ENCODE peak calls at places on chromosomes 4 and X, in four cellular contexts. B, S, M and P are unnamed samples.

GRCh38 chrX:134929813-134930212 is 61.0 kb upstream of the SMIM10 start:
- DNase-seq in B (no peak), S (no peak), M (no peak), P (no peak)

GRCh38 chr4:44046491-44046890 is 402.1 kb downstream of the KCTD8 start:
- DNase-seq in B (no peak), S (no peak), M (no peak), P (no peak)

GRCh38 chr4:38500433-38500832 is 163.6 kb upstream of the KLF3 start:
- DNase-seq in B (no peak), S (no peak), M (no peak), P (no peak)

GRCh38 chr4:6688879-6689505 is 4.7 kb upstream of the S100P start:
- DNase-seq in B (no peak), S (peak; percentile 67), M (no peak), P (no peak)

GRCh38 chr4:101178731-101179130 is 168.6 kb downstream of the PPP3CA start:
- DNase-seq in B (no peak), S (no peak), M (no peak), P (no peak)

GRCh38 chr4:173025131-173025530 is 143.5 kb upstream of the GALNT7 start:
- DNase-seq in B (no peak), S (no peak), M (no peak), P (peak; percentile 31)

GRCh38 chr4:59664771-59665170 is 1535.4 kb upstream of the ADGRL3 start:
- DNase-seq in B (no peak), S (no peak), M (no peak), P (no peak)

GRCh38 chr4:84531689-84532088 is 32.6 kb upstream of the NKX6-1 start:
- DNase-seq in B (no peak), S (no peak), M (no peak), P (no peak)

GRCh38 chr4:6250235-6250983 is 19.2 kb upstream of the WFS1 start:
- DNase-seq in B (no peak), S (no peak), M (no peak), P (peak; percentile 5)

GRCh38 chrX:31551913-31552312 is 480.1 kb upstream of the FTHL17 start:
- DNase-seq in B (no peak), S (no peak), M (no peak), P (no peak)

GRCh38 chrX:111431007-111431406 is 19.0 kb upstream of the DCX start:
- DNase-seq in B (no peak), S (no peak), M (no peak), P (peak; percentile 15)

GRCh38 chr4:3936184-3936583 is 170.0 kb downstream of the ADRA2C start:
- DNase-seq in B (no peak), S (no peak), M (no peak), P (no peak)

GRCh38 chr4:122052714-122053113 is 99.4 kb upstream of the BLTP1 start:
- DNase-seq in B (peak; percentile 20), S (no peak), M (no peak), P (no peak)

GRCh38 chrX:68822641-68823410 is 6.0 kb upstream of the EFNB1 start:
- DNase-seq in B (peak; percentile 38), S (no peak), M (peak; percentile 40), P (no peak)

GRCh38 chrX:9627827-9628406 is 137.7 kb downstream of the GPR143 start:
- DNase-seq in B (no peak), S (no peak), M (no peak), P (no peak)

GRCh38 chrX:24173115-24173847 is 23.8 kb downstream of the ZFX start:
- DNase-seq in B (no peak), S (no peak), M (no peak), P (no peak)

GRCh38 chrX:108306086-108306485 is 132.1 kb downstream of the COL4A6 start:
- DNase-seq in B (no peak), S (no peak), M (no peak), P (no peak)

GRCh38 chr4:99852199-99852718 is 35.6 kb downstream of the DAPP1 start:
- DNase-seq in B (no peak), S (no peak), M (no peak), P (no peak)

GRCh38 chrX:56576721-56577120 is 13.3 kb downstream of the UBQLN2 start:
- DNase-seq in B (no peak), S (no peak), M (no peak), P (no peak)

GRCh38 chrX:34875204-34875603 is 67.4 kb upstream of the FAM47B start:
- DNase-seq in B (no peak), S (no peak), M (no peak), P (no peak)

GRCh38 chrX:47623540-47624027 is 3.9 kb upstream of the SYN1 start:
- DNase-seq in B (peak; percentile 29), S (no peak), M (peak; percentile 38), P (peak; percentile 81)

GRCh38 chr4:114599231-114600065 is 841 bp downstream of the UGT8 start:
- DNase-seq in B (no peak), S (no peak), M (no peak), P (no peak)

GRCh38 chrX:127306262-127306661 is 486.7 kb downstream of the PRR32 start:
- DNase-seq in B (no peak), S (no peak), M (no peak), P (no peak)

GRCh38 chrX:55488559-55489314 is 911 bp downstream of the USP51 start:
- DNase-seq in B (peak; percentile 66), S (peak; percentile 16), M (peak; percentile 72), P (peak; percentile 16)

GRCh38 chr4:177367336-177367735 is 57.7 kb downstream of the NEIL3 start:
- DNase-seq in B (no peak), S (no peak), M (no peak), P (no peak)

GRCh38 chrX:2552621-2553297 is 52.0 kb upstream of the DHRSX start:
- DNase-seq in B (no peak), S (no peak), M (no peak), P (no peak)

GRCh38 chrX:70444326-70445196 is at the start of gene DLG3:
- DNase-seq in B (no peak), S (no peak), M (no peak), P (peak; percentile 18)